ENCODE peak calls at places on chromosomes 4 and X, in six cellular contexts. R is K562, F is GM12892, D is HepG2, B is GM12878, E is H1. N is an unnamed sample.

GRCh38 chrX:154022108-154022507 is 2.4 kb upstream of the IRAK1 start:
- DNase-seq in R (no peak), F (no peak), D (no peak), B (no peak), E (no peak), N (no peak)

GRCh38 chr4:16505726-16506125 is 279.5 kb upstream of the TAPT1 start:
- DNase-seq in R (no peak), F (no peak), D (no peak), B (no peak), E (peak; percentile 55), N (no peak)

GRCh38 chrX:77446029-77446585 is 1.1 kb upstream of the FGF16 start:
- DNase-seq in R (no peak), F (no peak), D (no peak), B (no peak), E (peak; percentile 82), N (no peak)

GRCh38 chrX:134172588-134173259 is 64.3 kb upstream of the CCDC160 start:
- DNase-seq in R (no peak), F (no peak), D (no peak), B (no peak), E (no peak), N (no peak)

GRCh38 chrX:40474205-40474626 is 106.6 kb upstream of the ATP6AP2 start:
- DNase-seq in R (no peak), F (no peak), D (peak; percentile 20), B (no peak), E (peak; percentile 60), N (no peak)

GRCh38 chr4:121696140-121696640 is 590 bp downstream of the ANXA5 start:
- DNase-seq in R (peak; percentile 17), F (no peak), D (peak; percentile 39), B (no peak), E (peak; percentile 80), N (no peak)

GRCh38 chrX:118603981-118604380 is 108.4 kb downstream of the DOCK11 start:
- DNase-seq in R (peak; percentile 52), F (peak; percentile 9), D (peak; percentile 50), B (peak; percentile 11), E (peak; percentile 49), N (no peak)

GRCh38 chr4:140884431-140885058 is 128.4 kb upstream of the TBC1D9 start:
- DNase-seq in R (peak; percentile 29), F (peak; percentile 34), D (peak; percentile 63), B (peak; percentile 9), E (peak; percentile 57), N (peak; percentile 42)

GRCh38 chrX:75107863-75108509 is 48.1 kb downstream of the ABCB7 start:
- DNase-seq in R (no peak), F (no peak), D (no peak), B (no peak), E (no peak), N (no peak)

GRCh38 chr4:22129454-22130075 is 181.0 kb upstream of the KCNIP4 start:
- DNase-seq in R (peak; percentile 8), F (no peak), D (peak; percentile 5), B (no peak), E (peak; percentile 75), N (no peak)

GRCh38 chrX:109874548-109874947 is 128.4 kb upstream of the TMEM164 start:
- DNase-seq in R (no peak), F (no peak), D (no peak), B (no peak), E (no peak), N (no peak)

GRCh38 chrX:109873576-109873975 is 129.3 kb upstream of the TMEM164 start:
- DNase-seq in R (no peak), F (no peak), D (no peak), B (no peak), E (no peak), N (no peak)

GRCh38 chrX:109873983-109874382 is 128.9 kb upstream of the TMEM164 start:
- DNase-seq in R (no peak), F (no peak), D (no peak), B (no peak), E (no peak), N (no peak)

GRCh38 chrX:109871489-109871888 is 131.4 kb upstream of the TMEM164 start:
- DNase-seq in R (no peak), F (no peak), D (no peak), B (no peak), E (no peak), N (no peak)

DNA sequence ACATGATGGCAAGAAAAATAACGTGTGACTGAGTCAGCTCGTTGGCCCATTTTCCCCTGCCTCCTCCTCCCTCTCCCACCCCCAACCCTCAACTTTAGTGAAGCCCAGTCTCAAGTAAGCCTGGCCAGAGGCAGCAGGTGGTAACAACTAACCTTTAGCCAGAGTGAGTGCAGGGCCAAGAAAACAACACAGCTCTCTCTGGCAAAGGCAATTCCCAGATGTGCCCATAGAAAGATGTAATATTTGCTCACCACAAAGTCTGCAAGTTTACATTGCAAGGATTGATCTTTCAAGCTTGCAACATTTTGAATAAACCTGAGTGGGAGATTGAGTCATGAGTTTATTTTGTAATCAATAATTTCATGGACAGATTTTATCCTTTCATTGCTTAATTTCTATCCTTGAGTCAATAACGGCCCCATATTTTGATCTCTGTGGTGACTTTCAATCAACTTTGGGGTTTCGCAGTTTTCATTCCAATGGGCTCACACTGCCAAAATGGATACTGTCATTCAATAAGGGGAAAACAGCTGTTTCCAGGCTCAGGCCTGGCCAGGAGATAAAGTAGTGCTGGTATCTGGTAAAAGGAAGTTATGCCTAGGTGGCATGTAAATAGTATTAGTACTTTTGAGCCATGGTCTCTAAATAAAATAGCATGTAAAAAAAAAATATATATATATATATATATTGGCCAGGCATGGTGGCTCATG is 130.7 kb upstream of the TMEM164 start:
- DNase-seq in R (no peak), F (no peak), D (peak; percentile 70), B (no peak), E (no peak), N (no peak)
- TF ChIP-seq POLR2AphosphoS5 in R (no peak), F (no peak), D (no peak), B (no peak), E (no peak), N (no peak)

GRCh38 chr4:1393866-1394265 is 12.4 kb downstream of the NKX1-1 start:
- DNase-seq in R (no peak), F (no peak), D (no peak), B (no peak), E (no peak), N (no peak)
- TF ChIP-seq TAF1 in R (no peak), F (no peak), D (no peak), B (no peak), E (no peak), N (no peak)

GRCh38 chr4:153346031-153346430 is 1.5 kb downstream of the MND1 start:
- DNase-seq in R (no peak), F (no peak), D (no peak), B (no peak), E (no peak), N (no peak)

GRCh38 chr4:153342751-153343552 is 1.5 kb upstream of the MND1 start:
- DNase-seq in R (no peak), F (no peak), D (no peak), B (no peak), E (no peak), N (no peak)

GRCh38 chr4:153345011-153345981 is 808 bp downstream of the MND1 start:
- DNase-seq in R (peak; percentile 64), F (peak; percentile 17), D (peak; percentile 64), B (no peak), E (no peak), N (no peak)

GRCh38 chr4:153346563-153346962 is 2.1 kb downstream of the MND1 start:
- DNase-seq in R (no peak), F (no peak), D (no peak), B (no peak), E (no peak), N (no peak)

GRCh38 chr4:153344131-153345010 is at the start of gene MND1:
- DNase-seq in R (peak; percentile 92), F (peak; percentile 84), D (peak; percentile 64), B (no peak), E (peak; percentile 96), N (peak; percentile 78)
- TF ChIP-seq POLR2A in R (peak; percentile 90), F (peak; percentile 71), D (peak; percentile 74), B (peak; percentile 87), E (peak; percentile 93), N (peak; percentile 54)

DNA sequence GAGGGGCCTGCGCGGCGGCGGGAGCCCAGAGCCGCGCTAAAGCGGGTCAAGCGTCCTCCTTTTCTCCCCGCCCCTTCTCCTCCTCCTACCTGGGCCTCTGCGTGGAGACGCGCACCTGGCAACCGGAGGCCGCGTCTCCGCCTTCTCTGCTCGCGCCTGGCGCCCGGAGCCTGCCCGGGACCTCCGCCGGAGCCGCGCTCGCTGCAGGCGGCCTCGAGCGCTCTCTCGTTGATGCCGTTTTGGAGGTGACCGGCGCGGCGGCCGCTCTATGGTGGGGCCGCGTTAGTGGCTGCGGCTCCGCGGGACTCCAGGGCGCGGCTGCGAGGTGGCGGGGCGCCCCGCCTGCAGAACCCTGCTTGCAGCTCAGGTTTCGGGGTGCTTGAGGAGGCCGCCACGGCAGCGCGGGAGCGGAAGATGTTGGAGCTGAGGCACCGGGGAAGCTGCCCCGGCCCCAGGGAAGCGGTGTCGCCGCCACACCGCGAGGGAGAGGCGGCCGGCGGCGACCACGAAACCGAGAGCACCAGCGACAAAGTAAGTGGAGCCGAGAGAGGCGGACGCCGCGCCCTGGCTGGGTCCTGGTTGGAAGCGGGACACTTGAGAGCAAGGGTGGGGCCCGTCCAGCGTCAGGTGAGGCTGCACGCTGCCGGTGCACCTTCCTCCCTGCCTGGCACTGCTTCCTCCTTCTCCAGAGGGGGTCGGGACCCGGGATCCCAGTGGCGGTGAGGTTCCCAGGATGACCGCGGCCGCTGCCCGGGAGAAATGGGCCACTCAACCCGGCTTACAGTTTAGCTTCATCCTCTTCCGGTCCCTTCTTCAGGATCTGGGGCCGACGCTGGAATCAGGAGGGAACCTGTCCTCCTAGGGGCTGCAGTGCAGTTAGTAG is at the start of gene CDS1:
- DNase-seq in R (peak; percentile 12), F (peak; percentile 37), D (no peak), B (no peak), E (peak; percentile 75), N (peak; percentile 41)
- TF ChIP-seq POLR2AphosphoS5 in R (no peak), F (no peak), D (no peak), B (no peak), E (peak; percentile 39), N (no peak)

GRCh38 chr4:102825261-102826071 is 1.9 kb downstream of the UBE2D3 start:
- DNase-seq in R (no peak), F (no peak), D (peak; percentile 66), B (no peak), E (no peak), N (no peak)
- TF ChIP-seq TAF1 in R (peak; percentile 14), F (no peak), D (no peak), B (peak; percentile 37), E (peak; percentile 77), N (no peak)

GRCh38 chr4:8215641-8216442 is 16.8 kb downstream of the SH3TC1 start:
- DNase-seq in R (no peak), F (no peak), D (no peak), B (no peak), E (no peak), N (no peak)
- TF ChIP-seq POLR2A in R (no peak), F (no peak), D (no peak), B (no peak), E (no peak), N (no peak)

DNA sequence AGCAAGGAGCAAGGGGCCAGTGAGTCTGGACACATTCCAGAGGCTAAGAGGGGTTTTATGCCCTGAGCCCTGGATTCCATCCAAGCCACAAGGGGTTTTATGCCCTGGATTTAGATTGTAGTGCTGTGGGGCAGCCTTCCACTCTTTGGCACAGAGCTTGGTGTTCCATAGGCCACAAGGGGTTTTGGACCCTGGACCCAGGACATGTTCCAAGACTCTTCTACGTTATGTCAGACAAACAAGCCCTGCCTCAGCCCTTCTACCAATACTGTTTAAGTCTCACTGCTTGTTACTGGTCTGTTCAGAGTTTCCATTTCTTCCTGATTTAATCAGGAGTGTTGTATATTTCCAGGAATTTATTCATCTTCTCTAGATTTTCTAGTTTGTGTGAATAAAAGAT is 12.8 kb upstream of the SCARB2 start:
- DNase-seq in R (no peak), F (no peak), D (no peak), B (no peak), E (no peak), N (no peak)
- TF ChIP-seq POLR2AphosphoS5 in R (no peak), F (no peak), D (no peak), B (no peak), E (no peak), N (no peak)

N was measured in GM12891.